ENCODE peak calls at places on chromosomes 11 and 22, in ten cellular contexts. N is K562, X is NB4, U is SK-N-SH, L is A549, V is HCT116, J is HepG2, I is GM12878, A is endothelial cell of umbilical vein, G is H1. M is an unnamed sample.

GRCh38 chr11:71221851-71222250 is 30.5 kb downstream of the SHANK2 start:
- DNase-seq in N (no peak), X (no peak), U (no peak), L (no peak), V (no peak), J (no peak), I (no peak), A (no peak), G (no peak), M (no peak)

GRCh38 chr11:20160425-20161229 is at the start of gene DBX1:
- DNase-seq in N (no peak), X (no peak), U (peak; percentile 22), L (no peak), V (no peak), J (no peak), I (no peak), A (no peak), G (no peak), M (no peak)

GRCh38 chr11:68843052-68843561 is 1.4 kb upstream of the CPT1A start:
- DNase-seq in N (no peak), X (peak; percentile 82), U (no peak), L (no peak), V (no peak), J (no peak), I (no peak), A (peak; percentile 37), G (no peak), M (no peak)

GRCh38 chr22:18952022-18952421 is 15.9 kb upstream of the PRODH start:
- DNase-seq in N (no peak), X (no peak), U (no peak), L (no peak), V (no peak), J (no peak), I (no peak), A (no peak), G (no peak), M (no peak)

GRCh38 chr11:134049303-134049702 is 19.6 kb upstream of the JAM3 start:
- DNase-seq in N (no peak), X (no peak), U (no peak), L (no peak), V (no peak), J (no peak), I (no peak), A (no peak), G (no peak), M (no peak)

GRCh38 chr22:24503137-24503850 is 8.2 kb downstream of the UPB1 start:
- DNase-seq in N (peak; percentile 68), X (peak; percentile 96), U (peak; percentile 73), L (peak; percentile 36), V (peak; percentile 34), J (no peak), I (peak; percentile 85), A (peak; percentile 76), G (no peak), M (peak; percentile 78)

GRCh38 chr11:12216542-12217422 is 106.4 kb downstream of the MICAL2 start:
- DNase-seq in N (no peak), X (no peak), U (peak; percentile 72), L (no peak), V (no peak), J (no peak), I (no peak), A (peak; percentile 48), G (no peak), M (no peak)

GRCh38 chr22:33866521-33866920 is 53.8 kb downstream of the LARGE1 start:
- DNase-seq in N (no peak), X (no peak), U (no peak), L (no peak), V (no peak), J (no peak), I (no peak), A (no peak), G (no peak), M (no peak)

GRCh38 chr11:57546869-57547518 is 9.6 kb downstream of the SMTNL1 start:
- DNase-seq in N (peak; percentile 54), X (peak; percentile 44), U (peak; percentile 35), L (peak; percentile 50), V (no peak), J (peak; percentile 75), I (no peak), A (peak; percentile 12), G (no peak), M (peak; percentile 39)

GRCh38 chr11:112219476-112220232 is 6.6 kb upstream of the PTS start:
- DNase-seq in N (peak; percentile 72), X (peak; percentile 85), U (peak; percentile 72), L (peak; percentile 72), V (peak; percentile 71), J (peak; percentile 72), I (peak; percentile 56), A (peak; percentile 80), G (no peak), M (no peak)

GRCh38 chr22:39962071-39962470 is 1.9 kb downstream of the TMA7B start:
- DNase-seq in N (no peak), X (peak; percentile 14), U (no peak), L (no peak), V (no peak), J (no peak), I (no peak), A (no peak), G (no peak), M (no peak)

GRCh38 chr22:20186183-20186870 is 35.5 kb upstream of the CCDC188 start:
- DNase-seq in N (peak; percentile 93), X (peak; percentile 52), U (peak; percentile 59), L (peak; percentile 25), V (no peak), J (peak; percentile 44), I (no peak), A (peak; percentile 10), G (peak; percentile 61), M (peak; percentile 81)

DNA sequence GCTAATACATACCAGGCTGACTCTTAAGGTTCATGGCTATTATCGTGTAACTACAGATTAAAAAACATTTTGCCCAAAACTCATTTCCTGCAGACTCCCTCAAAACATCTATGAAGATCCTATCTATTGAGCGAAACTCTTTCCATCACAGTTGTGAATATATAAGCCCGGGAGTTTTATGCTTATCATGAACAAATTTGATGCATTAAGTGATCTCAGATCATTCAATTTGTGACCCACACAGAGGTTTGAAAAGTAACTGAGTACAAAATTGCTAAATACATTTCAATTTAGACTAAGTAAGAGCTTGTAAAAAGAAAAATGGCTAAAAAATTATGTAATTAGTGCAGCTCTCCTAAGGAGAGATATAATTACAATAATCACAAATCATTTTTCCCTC is 1228.8 kb upstream of the TENM4 start:
- DNase-seq in N (no peak), X (no peak), U (peak; percentile 1), L (no peak), V (no peak), J (no peak), I (no peak), A (no peak), G (no peak), M (no peak)
- TF ChIP-seq MAX in N (no peak), X (no peak), U (no peak), L (no peak), V (no peak), J (no peak), I (no peak), A (no peak), G (no peak), M (no peak)

GRCh38 chr22:27990451-27990840 is 71.4 kb upstream of the PITPNB start:
- DNase-seq in N (peak; percentile 46), X (peak; percentile 78), U (no peak), L (no peak), V (no peak), J (no peak), I (no peak), A (no peak), G (no peak), M (no peak)

GRCh38 chr22:27989758-27990450 is 70.8 kb upstream of the PITPNB start:
- DNase-seq in N (no peak), X (no peak), U (no peak), L (no peak), V (no peak), J (no peak), I (no peak), A (no peak), G (no peak), M (no peak)

GRCh38 chr22:27991586-27992293 is 72.7 kb upstream of the PITPNB start:
- DNase-seq in N (no peak), X (no peak), U (no peak), L (no peak), V (no peak), J (no peak), I (no peak), A (no peak), G (no peak), M (no peak)

GRCh38 chr22:27992294-27993165 is 73.5 kb upstream of the PITPNB start:
- DNase-seq in N (no peak), X (no peak), U (no peak), L (no peak), V (no peak), J (no peak), I (no peak), A (no peak), G (no peak), M (no peak)

GRCh38 chr22:27990879-27991278 is 71.8 kb upstream of the PITPNB start:
- DNase-seq in N (peak; percentile 65), X (peak; percentile 90), U (peak; percentile 72), L (peak; percentile 16), V (peak; percentile 32), J (peak; percentile 63), I (no peak), A (peak; percentile 48), G (peak; percentile 61), M (peak; percentile 83)
- TF ChIP-seq MAX in N (no peak), X (peak; percentile 7), U (no peak), L (no peak), V (no peak), J (no peak), I (no peak), A (no peak), G (peak; percentile 78), M (peak; percentile 45)

GRCh38 chr11:4184163-4184916 is 89.7 kb downstream of the RRM1 start:
- DNase-seq in N (no peak), X (no peak), U (no peak), L (no peak), V (no peak), J (no peak), I (no peak), A (no peak), G (no peak), M (no peak)
- TF ChIP-seq MAX in N (no peak), X (no peak), U (no peak), L (no peak), V (no peak), J (no peak), I (no peak), A (no peak), G (no peak), M (no peak)

GRCh38 chr11:3627291-3627690 is 14.5 kb downstream of the ART5 start:
- DNase-seq in N (no peak), X (no peak), U (no peak), L (peak; percentile 36), V (no peak), J (no peak), I (no peak), A (no peak), G (no peak), M (no peak)
- TF ChIP-seq MAX in N (no peak), X (no peak), U (no peak), L (no peak), V (no peak), J (no peak), I (no peak), A (no peak), G (no peak), M (no peak)

DNA sequence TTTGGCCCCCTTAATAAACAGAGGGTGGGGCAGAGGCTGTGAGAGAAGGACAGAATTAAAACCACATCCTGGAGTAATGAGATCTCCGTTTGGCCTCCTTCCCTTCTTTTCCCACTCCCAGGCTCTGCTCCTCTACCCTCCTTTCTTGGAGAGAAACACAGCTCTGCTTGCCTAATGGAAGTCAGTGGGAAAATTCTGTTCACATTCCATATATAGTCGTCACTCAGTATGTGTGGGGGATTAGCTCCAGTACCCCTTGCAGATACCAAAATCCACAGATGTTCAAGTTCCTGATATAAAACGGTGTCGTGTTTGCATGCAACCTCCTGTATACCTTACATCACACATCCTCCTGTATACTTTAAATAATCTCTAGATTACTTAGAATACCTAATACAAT is 37.6 kb upstream of the THY1 start:
- DNase-seq in N (no peak), X (no peak), U (no peak), L (no peak), V (no peak), J (no peak), I (no peak), A (no peak), G (no peak), M (no peak)
- TF ChIP-seq MAX in N (no peak), X (no peak), U (no peak), L (no peak), V (no peak), J (no peak), I (no peak), A (no peak), G (no peak), M (no peak)

M was measured in WTC11.